ENCODE peak calls at places on chromosome 11, in nine cellular contexts. One of them, this sample, is unnamed.

GRCh38 chr11:72569966-72570892 is 104.0 kb downstream of the PDE2A start:
- DNase-seq in tibial artery: no peak
- DNase-seq in AG10803: peak; percentile 70
- DNase-seq in fibroblast of villous mesenchyme: peak; percentile 96
- DNase-seq in astrocyte of the spinal cord: peak; percentile 63
- DNase-seq in right lobe of liver: peak; percentile 9
- DNase-seq in endothelial cell of umbilical vein: no peak
- DNase-seq in AG04450: peak; percentile 43
- DNase-seq in OCI-LY7: no peak
- DNase-seq in this sample: no peak

GRCh38 chr11:45341379-45341778 is 55.2 kb upstream of the SYT13 start:
- DNase-seq in tibial artery: no peak
- DNase-seq in AG10803: no peak
- DNase-seq in fibroblast of villous mesenchyme: no peak
- DNase-seq in astrocyte of the spinal cord: no peak
- DNase-seq in right lobe of liver: no peak
- DNase-seq in endothelial cell of umbilical vein: no peak
- DNase-seq in AG04450: no peak
- DNase-seq in OCI-LY7: no peak
- DNase-seq in this sample: no peak

GRCh38 chr11:65279713-65280459 is 18.1 kb downstream of the POLA2 start:
- DNase-seq in tibial artery: no peak
- DNase-seq in AG10803: peak; percentile 95
- DNase-seq in fibroblast of villous mesenchyme: peak; percentile 93
- DNase-seq in astrocyte of the spinal cord: peak; percentile 97
- DNase-seq in right lobe of liver: no peak
- DNase-seq in endothelial cell of umbilical vein: peak; percentile 89
- DNase-seq in AG04450: peak; percentile 86
- DNase-seq in OCI-LY7: no peak
- DNase-seq in this sample: no peak

GRCh38 chr11:45264839-45265515 is 21.2 kb downstream of the SYT13 start:
- DNase-seq in tibial artery: no peak
- DNase-seq in AG10803: peak; percentile 56
- DNase-seq in fibroblast of villous mesenchyme: peak; percentile 56
- DNase-seq in astrocyte of the spinal cord: peak; percentile 89
- DNase-seq in right lobe of liver: no peak
- DNase-seq in endothelial cell of umbilical vein: peak; percentile 56
- DNase-seq in AG04450: peak; percentile 39
- DNase-seq in OCI-LY7: no peak
- DNase-seq in this sample: no peak

GRCh38 chr11:73314121-73314948 is 6.3 kb downstream of the ARHGEF17 start:
- DNase-seq in tibial artery: peak; percentile 82
- DNase-seq in AG10803: peak; percentile 50
- DNase-seq in fibroblast of villous mesenchyme: peak; percentile 63
- DNase-seq in astrocyte of the spinal cord: peak; percentile 76
- DNase-seq in right lobe of liver: no peak
- DNase-seq in endothelial cell of umbilical vein: no peak
- DNase-seq in AG04450: no peak
- DNase-seq in OCI-LY7: peak; percentile 29
- DNase-seq in this sample: no peak

GRCh38 chr11:73177380-73178091 is 35.4 kb upstream of the FCHSD2 start:
- DNase-seq in tibial artery: peak; percentile 86
- DNase-seq in AG10803: peak; percentile 50
- DNase-seq in fibroblast of villous mesenchyme: no peak
- DNase-seq in astrocyte of the spinal cord: no peak
- DNase-seq in right lobe of liver: peak; percentile 48
- DNase-seq in endothelial cell of umbilical vein: peak; percentile 94
- DNase-seq in AG04450: no peak
- DNase-seq in OCI-LY7: no peak
- DNase-seq in this sample: no peak

GRCh38 chr11:64100345-64100744 is 64.6 kb downstream of the FLRT1 start:
- DNase-seq in tibial artery: no peak
- DNase-seq in AG10803: no peak
- DNase-seq in fibroblast of villous mesenchyme: no peak
- DNase-seq in astrocyte of the spinal cord: no peak
- DNase-seq in right lobe of liver: no peak
- DNase-seq in endothelial cell of umbilical vein: no peak
- DNase-seq in AG04450: no peak
- DNase-seq in OCI-LY7: peak; percentile 84
- DNase-seq in this sample: no peak

GRCh38 chr11:73359930-73360742 is 16.1 kb upstream of the RELT start:
- DNase-seq in tibial artery: no peak
- DNase-seq in AG10803: peak; percentile 45
- DNase-seq in fibroblast of villous mesenchyme: peak; percentile 22
- DNase-seq in astrocyte of the spinal cord: peak; percentile 26
- DNase-seq in right lobe of liver: no peak
- DNase-seq in endothelial cell of umbilical vein: peak; percentile 36
- DNase-seq in AG04450: no peak
- DNase-seq in OCI-LY7: peak; percentile 59
- DNase-seq in this sample: no peak

GRCh38 chr11:73012121-73012863 is 129.8 kb downstream of the FCHSD2 start:
- DNase-seq in tibial artery: no peak
- DNase-seq in AG10803: peak; percentile 45
- DNase-seq in fibroblast of villous mesenchyme: no peak
- DNase-seq in astrocyte of the spinal cord: peak; percentile 38
- DNase-seq in right lobe of liver: no peak
- DNase-seq in endothelial cell of umbilical vein: peak; percentile 11
- DNase-seq in AG04450: no peak
- DNase-seq in OCI-LY7: no peak
- DNase-seq in this sample: no peak

GRCh38 chr11:46393231-46393616 is 1.6 kb upstream of the CHRM4 start:
- DNase-seq in tibial artery: no peak
- DNase-seq in AG10803: no peak
- DNase-seq in fibroblast of villous mesenchyme: no peak
- DNase-seq in astrocyte of the spinal cord: no peak
- DNase-seq in right lobe of liver: no peak
- DNase-seq in endothelial cell of umbilical vein: no peak
- DNase-seq in AG04450: no peak
- DNase-seq in OCI-LY7: no peak
- DNase-seq in this sample: no peak
- H3K4me3 ChIP-seq in tibial artery: no peak overlapping the region
- H3K4me3 ChIP-seq in AG10803: no peak overlapping the region
- H3K4me3 ChIP-seq in fibroblast of villous mesenchyme: peak overlapping the region; percentile 56
- H3K4me3 ChIP-seq in astrocyte of the spinal cord: no peak overlapping the region
- H3K4me3 ChIP-seq in right lobe of liver: no peak overlapping the region
- H3K4me3 ChIP-seq in endothelial cell of umbilical vein: no peak overlapping the region
- H3K4me3 ChIP-seq in AG04450: no peak overlapping the region
- H3K4me3 ChIP-seq in OCI-LY7: no peak overlapping the region
- H3K4me3 ChIP-seq in this sample: no peak overlapping the region

GRCh38 chr11:96340555-96340885 is 2.5 kb downstream of the MAML2 start:
- DNase-seq in tibial artery: no peak
- DNase-seq in AG10803: peak; percentile 57
- DNase-seq in fibroblast of villous mesenchyme: no peak
- DNase-seq in astrocyte of the spinal cord: no peak
- DNase-seq in right lobe of liver: no peak
- DNase-seq in endothelial cell of umbilical vein: no peak
- DNase-seq in AG04450: no peak
- DNase-seq in OCI-LY7: no peak
- DNase-seq in this sample: no peak

GRCh38 chr11:96342971-96343711 is at the start of gene MAML2:
- DNase-seq in tibial artery: peak; percentile 96
- DNase-seq in AG10803: peak; percentile 91
- DNase-seq in fibroblast of villous mesenchyme: peak; percentile 92
- DNase-seq in astrocyte of the spinal cord: peak; percentile 94
- DNase-seq in right lobe of liver: peak; percentile 91
- DNase-seq in endothelial cell of umbilical vein: peak; percentile 91
- DNase-seq in AG04450: peak; percentile 89
- DNase-seq in OCI-LY7: peak; percentile 92
- DNase-seq in this sample: peak; percentile 78

GRCh38 chr11:96342131-96342970 is 644 bp downstream of the MAML2 start:
- DNase-seq in tibial artery: no peak
- DNase-seq in AG10803: no peak
- DNase-seq in fibroblast of villous mesenchyme: no peak
- DNase-seq in astrocyte of the spinal cord: no peak
- DNase-seq in right lobe of liver: no peak
- DNase-seq in endothelial cell of umbilical vein: peak; percentile 45
- DNase-seq in AG04450: no peak
- DNase-seq in OCI-LY7: peak; percentile 10
- DNase-seq in this sample: no peak

GRCh38 chr11:96339704-96340554 is 3.1 kb downstream of the MAML2 start:
- DNase-seq in tibial artery: peak; percentile 73
- DNase-seq in AG10803: peak; percentile 38
- DNase-seq in fibroblast of villous mesenchyme: no peak
- DNase-seq in astrocyte of the spinal cord: peak; percentile 52
- DNase-seq in right lobe of liver: no peak
- DNase-seq in endothelial cell of umbilical vein: no peak
- DNase-seq in AG04450: no peak
- DNase-seq in OCI-LY7: no peak
- DNase-seq in this sample: no peak

GRCh38 chr11:96341237-96342130 is 1.5 kb downstream of the MAML2 start:
- DNase-seq in tibial artery: peak; percentile 80
- DNase-seq in AG10803: peak; percentile 56
- DNase-seq in fibroblast of villous mesenchyme: peak; percentile 51
- DNase-seq in astrocyte of the spinal cord: peak; percentile 61
- DNase-seq in right lobe of liver: no peak
- DNase-seq in endothelial cell of umbilical vein: peak; percentile 49
- DNase-seq in AG04450: no peak
- DNase-seq in OCI-LY7: peak; percentile 37
- DNase-seq in this sample: no peak
- TF ChIP-seq CTCF in tibial artery: peak; percentile 44
- TF ChIP-seq CTCF in AG10803: peak; percentile 53
- TF ChIP-seq CTCF in fibroblast of villous mesenchyme: peak; percentile 58
- TF ChIP-seq CTCF in astrocyte of the spinal cord: peak; percentile 64
- TF ChIP-seq CTCF in right lobe of liver: peak; percentile 27
- TF ChIP-seq CTCF in endothelial cell of umbilical vein: peak; percentile 46
- TF ChIP-seq CTCF in AG04450: peak; percentile 61
- TF ChIP-seq CTCF in OCI-LY7: peak; percentile 73
- TF ChIP-seq CTCF in this sample: peak; percentile 64

DNA sequence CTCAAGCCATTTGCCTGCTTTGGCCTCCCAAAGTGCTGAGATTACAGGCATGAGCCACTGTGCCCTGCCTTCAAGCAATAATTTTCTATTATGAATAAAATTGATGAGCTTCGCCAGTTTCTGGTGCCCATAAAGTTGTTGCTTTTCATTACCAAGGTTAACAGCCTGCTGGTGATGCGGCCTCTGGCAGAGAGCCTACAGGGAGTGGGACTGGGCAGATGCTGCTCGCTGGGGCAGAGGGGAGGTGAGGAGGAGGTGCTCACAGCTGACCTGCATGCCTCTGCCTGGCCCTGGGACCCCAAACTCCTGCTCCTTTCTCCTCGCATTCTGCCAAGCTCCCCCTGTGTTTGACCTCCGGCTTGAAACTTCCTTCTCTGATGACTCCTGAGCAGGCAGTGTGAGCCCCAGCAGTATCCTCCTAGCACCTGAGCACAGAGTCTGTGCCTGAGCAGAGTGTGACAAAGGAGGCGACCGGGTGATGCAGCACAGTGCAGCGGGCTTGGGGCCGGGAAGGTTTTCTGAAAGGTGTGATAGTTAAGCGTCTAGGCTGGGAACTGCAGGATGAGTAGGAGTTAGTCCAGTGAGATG is 56.1 kb upstream of the B3GAT1 start:
- DNase-seq in tibial artery: no peak
- DNase-seq in AG10803: no peak
- DNase-seq in fibroblast of villous mesenchyme: no peak
- DNase-seq in astrocyte of the spinal cord: no peak
- DNase-seq in right lobe of liver: peak; percentile 46
- DNase-seq in endothelial cell of umbilical vein: no peak
- DNase-seq in AG04450: no peak
- DNase-seq in OCI-LY7: no peak
- DNase-seq in this sample: no peak
- H3K4me3 ChIP-seq in tibial artery: no peak overlapping the region
- H3K4me3 ChIP-seq in AG10803: no peak overlapping the region
- H3K4me3 ChIP-seq in fibroblast of villous mesenchyme: no peak overlapping the region
- H3K4me3 ChIP-seq in astrocyte of the spinal cord: no peak overlapping the region
- H3K4me3 ChIP-seq in right lobe of liver: peak overlapping the region; percentile 25
- H3K4me3 ChIP-seq in endothelial cell of umbilical vein: no peak overlapping the region
- H3K4me3 ChIP-seq in AG04450: no peak overlapping the region
- H3K4me3 ChIP-seq in OCI-LY7: no peak overlapping the region
- H3K4me3 ChIP-seq in this sample: no peak overlapping the region

DNA sequence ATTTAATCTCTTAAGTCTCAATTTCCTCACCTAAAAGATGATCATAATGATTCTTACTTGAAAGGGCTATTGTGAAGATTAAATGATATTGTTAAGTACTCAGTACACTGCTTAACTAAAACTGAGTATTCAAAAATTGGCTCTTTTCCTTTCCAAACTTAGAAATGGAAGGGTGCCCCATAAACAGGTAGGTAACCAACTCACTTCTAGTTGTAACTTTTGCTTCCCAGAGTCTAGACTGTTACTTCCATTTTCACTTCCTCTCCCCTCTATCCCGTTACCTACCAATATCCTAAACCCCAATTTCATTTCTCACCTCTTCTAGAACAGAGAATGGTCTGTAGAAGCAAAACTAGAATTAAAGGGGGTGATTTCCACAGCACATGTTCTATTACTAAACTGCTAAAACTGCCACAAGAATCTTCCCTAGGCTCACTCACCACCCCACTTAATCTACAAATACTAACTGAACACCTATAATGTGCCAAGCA is 50.0 kb downstream of the RRAS2 start:
- DNase-seq in tibial artery: no peak
- DNase-seq in AG10803: no peak
- DNase-seq in fibroblast of villous mesenchyme: no peak
- DNase-seq in astrocyte of the spinal cord: no peak
- DNase-seq in right lobe of liver: no peak
- DNase-seq in endothelial cell of umbilical vein: no peak
- DNase-seq in AG04450: no peak
- DNase-seq in OCI-LY7: no peak
- DNase-seq in this sample: no peak
- TF ChIP-seq CTCF in tibial artery: no peak
- TF ChIP-seq CTCF in AG10803: no peak
- TF ChIP-seq CTCF in fibroblast of villous mesenchyme: no peak
- TF ChIP-seq CTCF in astrocyte of the spinal cord: no peak
- TF ChIP-seq CTCF in right lobe of liver: no peak
- TF ChIP-seq CTCF in endothelial cell of umbilical vein: no peak
- TF ChIP-seq CTCF in AG04450: no peak
- TF ChIP-seq CTCF in OCI-LY7: no peak
- TF ChIP-seq CTCF in this sample: no peak

GRCh38 chr11:9231848-9232177 is 33.3 kb downstream of the DENND5A start:
- DNase-seq in tibial artery: no peak
- DNase-seq in AG10803: peak; percentile 57
- DNase-seq in fibroblast of villous mesenchyme: peak; percentile 75
- DNase-seq in astrocyte of the spinal cord: peak; percentile 82
- DNase-seq in right lobe of liver: no peak
- DNase-seq in endothelial cell of umbilical vein: peak; percentile 86
- DNase-seq in AG04450: no peak
- DNase-seq in OCI-LY7: no peak
- DNase-seq in this sample: no peak
- H3K4me3 ChIP-seq in tibial artery: peak overlapping the region; percentile 21
- H3K4me3 ChIP-seq in AG10803: no peak overlapping the region
- H3K4me3 ChIP-seq in fibroblast of villous mesenchyme: peak overlapping the region; percentile 2
- H3K4me3 ChIP-seq in astrocyte of the spinal cord: no peak overlapping the region
- H3K4me3 ChIP-seq in right lobe of liver: no peak overlapping the region
- H3K4me3 ChIP-seq in endothelial cell of umbilical vein: no peak overlapping the region
- H3K4me3 ChIP-seq in AG04450: no peak overlapping the region
- H3K4me3 ChIP-seq in OCI-LY7: no peak overlapping the region
- H3K4me3 ChIP-seq in this sample: no peak overlapping the region

DNA sequence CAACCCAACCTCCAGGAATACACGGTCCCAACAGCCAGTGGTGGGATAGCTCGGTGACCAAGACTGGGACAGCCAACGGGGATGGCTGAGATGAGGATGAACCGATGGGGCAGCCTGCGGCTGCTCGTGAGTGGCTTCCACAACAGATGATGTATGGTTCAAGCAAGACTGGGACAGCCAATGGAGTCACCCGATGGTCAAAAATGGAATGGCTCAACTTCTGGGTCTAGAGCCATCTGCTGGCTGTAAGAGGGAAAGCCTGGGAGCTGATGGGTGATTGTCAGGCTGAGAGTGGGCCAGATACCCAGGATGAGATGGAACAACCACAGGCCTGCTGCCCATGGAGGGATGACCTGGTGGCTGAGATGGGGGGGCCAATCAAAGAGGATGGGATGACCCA is 35.5 kb downstream of the SYT7 start:
- DNase-seq in tibial artery: no peak
- DNase-seq in AG10803: no peak
- DNase-seq in fibroblast of villous mesenchyme: no peak
- DNase-seq in astrocyte of the spinal cord: no peak
- DNase-seq in right lobe of liver: no peak
- DNase-seq in endothelial cell of umbilical vein: no peak
- DNase-seq in AG04450: no peak
- DNase-seq in OCI-LY7: no peak
- DNase-seq in this sample: no peak
- TF ChIP-seq CTCF in tibial artery: no peak
- TF ChIP-seq CTCF in AG10803: peak; percentile 38
- TF ChIP-seq CTCF in fibroblast of villous mesenchyme: peak; percentile 46
- TF ChIP-seq CTCF in astrocyte of the spinal cord: peak; percentile 56
- TF ChIP-seq CTCF in right lobe of liver: peak; percentile 46
- TF ChIP-seq CTCF in endothelial cell of umbilical vein: peak; percentile 31
- TF ChIP-seq CTCF in AG04450: peak; percentile 45
- TF ChIP-seq CTCF in OCI-LY7: peak; percentile 70
- TF ChIP-seq CTCF in this sample: peak; percentile 57

This sample was measured in GM12864.